ENCODE peak calls at places on chromosomes 5 and 9, in seven cellular contexts. One of them, this sample, is unnamed.

GRCh38 chr9:73152953-73153352 is 1.3 kb downstream of the ANXA1 start:
- DNase-seq in NCI-H460: no peak
- DNase-seq in HFFc6: no peak
- DNase-seq in activated effector memory CD4-positive, alpha-beta T cell treated with Interleukin-2 at 50 U/mL for 16 hours: no peak
- DNase-seq in NCI-H1092 treated with DMSO at 0.1 percent for 48 hours: no peak
- DNase-seq in hippocampal formation: no peak
- DNase-seq in activated CD4-positive, alpha-beta T cell treated with anti-CD3 and anti-CD28 coated beads for 48 hours: peak; percentile 14
- DNase-seq in this sample: no peak

GRCh38 chr5:177319913-177320588 is 8.4 kb upstream of the MXD3 start:
- DNase-seq in NCI-H1092 treated with DMSO at 0.1 percent for 48 hours: no peak
- DNase-seq in HFFc6: no peak
- DNase-seq in activated CD4-positive, alpha-beta T cell treated with anti-CD3 and anti-CD28 coated beads for 48 hours: peak; percentile 46
- DNase-seq in activated effector memory CD4-positive, alpha-beta T cell treated with Interleukin-2 at 50 U/mL for 16 hours: no peak
- DNase-seq in NCI-H460: no peak
- DNase-seq in hippocampal formation: no peak
- DNase-seq in this sample: no peak

GRCh38 chr5:105956456-105957177 is 1714.1 kb downstream of the EFNA5 start:
- DNase-seq in hippocampal formation: no peak
- DNase-seq in HFFc6: no peak
- DNase-seq in NCI-H1092 treated with DMSO at 0.1 percent for 48 hours: no peak
- DNase-seq in activated CD4-positive, alpha-beta T cell treated with anti-CD3 and anti-CD28 coated beads for 48 hours: no peak
- DNase-seq in activated effector memory CD4-positive, alpha-beta T cell treated with Interleukin-2 at 50 U/mL for 16 hours: no peak
- DNase-seq in NCI-H460: peak; percentile 1
- DNase-seq in this sample: no peak

GRCh38 chr9:129864991-129865647 is 29.9 kb downstream of the USP20 start:
- DNase-seq in NCI-H460: no peak
- DNase-seq in activated effector memory CD4-positive, alpha-beta T cell treated with Interleukin-2 at 50 U/mL for 16 hours: no peak
- DNase-seq in hippocampal formation: no peak
- DNase-seq in NCI-H1092 treated with DMSO at 0.1 percent for 48 hours: no peak
- DNase-seq in activated CD4-positive, alpha-beta T cell treated with anti-CD3 and anti-CD28 coated beads for 48 hours: no peak
- DNase-seq in HFFc6: no peak
- DNase-seq in this sample: no peak

GRCh38 chr9:95270790-95271189 is 46.7 kb downstream of the FANCC start:
- DNase-seq in activated effector memory CD4-positive, alpha-beta T cell treated with Interleukin-2 at 50 U/mL for 16 hours: no peak
- DNase-seq in hippocampal formation: no peak
- DNase-seq in HFFc6: no peak
- DNase-seq in activated CD4-positive, alpha-beta T cell treated with anti-CD3 and anti-CD28 coated beads for 48 hours: no peak
- DNase-seq in NCI-H460: no peak
- DNase-seq in NCI-H1092 treated with DMSO at 0.1 percent for 48 hours: no peak
- DNase-seq in this sample: no peak

GRCh38 chr9:136774416-136775045 is 10.2 kb upstream of the LCN15 start:
- DNase-seq in activated CD4-positive, alpha-beta T cell treated with anti-CD3 and anti-CD28 coated beads for 48 hours: no peak
- DNase-seq in NCI-H460: no peak
- DNase-seq in hippocampal formation: no peak
- DNase-seq in NCI-H1092 treated with DMSO at 0.1 percent for 48 hours: no peak
- DNase-seq in HFFc6: no peak
- DNase-seq in activated effector memory CD4-positive, alpha-beta T cell treated with Interleukin-2 at 50 U/mL for 16 hours: no peak
- DNase-seq in this sample: no peak

GRCh38 chr5:172659909-172660628 is 19.0 kb downstream of the NEURL1B start:
- DNase-seq in hippocampal formation: peak; percentile 83
- DNase-seq in HFFc6: peak; percentile 86
- DNase-seq in NCI-H1092 treated with DMSO at 0.1 percent for 48 hours: peak; percentile 62
- DNase-seq in activated CD4-positive, alpha-beta T cell treated with anti-CD3 and anti-CD28 coated beads for 48 hours: no peak
- DNase-seq in activated effector memory CD4-positive, alpha-beta T cell treated with Interleukin-2 at 50 U/mL for 16 hours: no peak
- DNase-seq in NCI-H460: no peak
- DNase-seq in this sample: no peak

GRCh38 chr9:91604451-91604850 is 180.8 kb upstream of the NFIL3 start:
- DNase-seq in hippocampal formation: no peak
- DNase-seq in NCI-H1092 treated with DMSO at 0.1 percent for 48 hours: no peak
- DNase-seq in activated CD4-positive, alpha-beta T cell treated with anti-CD3 and anti-CD28 coated beads for 48 hours: no peak
- DNase-seq in NCI-H460: no peak
- DNase-seq in activated effector memory CD4-positive, alpha-beta T cell treated with Interleukin-2 at 50 U/mL for 16 hours: no peak
- DNase-seq in HFFc6: no peak
- DNase-seq in this sample: no peak

GRCh38 chr5:148909766-148910165 is 83.4 kb downstream of the ADRB2 start:
- DNase-seq in NCI-H460: no peak
- DNase-seq in activated effector memory CD4-positive, alpha-beta T cell treated with Interleukin-2 at 50 U/mL for 16 hours: no peak
- DNase-seq in hippocampal formation: no peak
- DNase-seq in NCI-H1092 treated with DMSO at 0.1 percent for 48 hours: no peak
- DNase-seq in activated CD4-positive, alpha-beta T cell treated with anti-CD3 and anti-CD28 coated beads for 48 hours: no peak
- DNase-seq in HFFc6: no peak
- DNase-seq in this sample: no peak

GRCh38 chr9:130482463-130482862 is 37.7 kb downstream of the ASS1 start:
- DNase-seq in NCI-H460: no peak
- DNase-seq in activated CD4-positive, alpha-beta T cell treated with anti-CD3 and anti-CD28 coated beads for 48 hours: no peak
- DNase-seq in hippocampal formation: no peak
- DNase-seq in HFFc6: no peak
- DNase-seq in NCI-H1092 treated with DMSO at 0.1 percent for 48 hours: no peak
- DNase-seq in activated effector memory CD4-positive, alpha-beta T cell treated with Interleukin-2 at 50 U/mL for 16 hours: no peak
- DNase-seq in this sample: no peak

GRCh38 chr9:73537561-73537960 is 385.9 kb downstream of the ANXA1 start:
- DNase-seq in activated effector memory CD4-positive, alpha-beta T cell treated with Interleukin-2 at 50 U/mL for 16 hours: no peak
- DNase-seq in NCI-H460: no peak
- DNase-seq in HFFc6: no peak
- DNase-seq in NCI-H1092 treated with DMSO at 0.1 percent for 48 hours: no peak
- DNase-seq in activated CD4-positive, alpha-beta T cell treated with anti-CD3 and anti-CD28 coated beads for 48 hours: no peak
- DNase-seq in hippocampal formation: no peak
- DNase-seq in this sample: no peak

GRCh38 chr5:176402684-176403083 is 13.7 kb downstream of the CLTB start:
- DNase-seq in hippocampal formation: no peak
- DNase-seq in NCI-H460: no peak
- DNase-seq in activated CD4-positive, alpha-beta T cell treated with anti-CD3 and anti-CD28 coated beads for 48 hours: no peak
- DNase-seq in HFFc6: no peak
- DNase-seq in activated effector memory CD4-positive, alpha-beta T cell treated with Interleukin-2 at 50 U/mL for 16 hours: no peak
- DNase-seq in NCI-H1092 treated with DMSO at 0.1 percent for 48 hours: no peak
- DNase-seq in this sample: no peak

GRCh38 chr5:6359941-6360683 is 18.2 kb downstream of the MED10 start:
- DNase-seq in activated CD4-positive, alpha-beta T cell treated with anti-CD3 and anti-CD28 coated beads for 48 hours: no peak
- DNase-seq in activated effector memory CD4-positive, alpha-beta T cell treated with Interleukin-2 at 50 U/mL for 16 hours: peak; percentile 24
- DNase-seq in NCI-H460: no peak
- DNase-seq in NCI-H1092 treated with DMSO at 0.1 percent for 48 hours: no peak
- DNase-seq in hippocampal formation: no peak
- DNase-seq in HFFc6: no peak
- DNase-seq in this sample: no peak

GRCh38 chr5:151082274-151082902 is 1.6 kb upstream of the TNIP1 start:
- DNase-seq in activated CD4-positive, alpha-beta T cell treated with anti-CD3 and anti-CD28 coated beads for 48 hours: no peak
- DNase-seq in activated effector memory CD4-positive, alpha-beta T cell treated with Interleukin-2 at 50 U/mL for 16 hours: no peak
- DNase-seq in NCI-H460: peak; percentile 31
- DNase-seq in NCI-H1092 treated with DMSO at 0.1 percent for 48 hours: no peak
- DNase-seq in HFFc6: no peak
- DNase-seq in hippocampal formation: no peak
- DNase-seq in this sample: no peak